ENCODE peak calls at places on chromosomes 1 and 21, in seven cellular contexts. J is neuronal stem cell, Y is H1, G is IMR-90, T is H9, X is trophoblast cell, E is mesendoderm. U is an unnamed sample.

GRCh38 chr1:201481761-201482493 is 12.9 kb upstream of the PHLDA3 start:
- DNase-seq in X (peak; percentile 90), E (peak; percentile 93), Y (peak; percentile 88), G (peak; percentile 73), T (peak; percentile 97), J (peak; percentile 76), U (peak; percentile 84)

GRCh38 chr1:223323491-223324484 is 40.2 kb downstream of the SUSD4 start:
- DNase-seq in Y (no peak), T (no peak), J (no peak), X (no peak), E (no peak), G (no peak), U (no peak)

GRCh38 chr1:48127735-48128685 is 94.5 kb upstream of the SLC5A9 start:
- DNase-seq in G (no peak), E (peak; percentile 6), T (no peak), Y (no peak), J (no peak), X (no peak), U (no peak)

GRCh38 chr1:156176610-156177210 is 17.2 kb upstream of the SLC25A44 start:
- DNase-seq in X (no peak), Y (no peak), J (no peak), E (no peak), G (no peak), T (no peak), U (no peak)

GRCh38 chr1:211742889-211743529 is 67.6 kb upstream of the NEK2 start:
- DNase-seq in G (no peak), E (no peak), X (no peak), Y (no peak), J (no peak), T (no peak), U (no peak)

GRCh38 chr1:33277488-33278084 is 21.3 kb downstream of the ZNF362 start:
- DNase-seq in Y (no peak), X (no peak), G (no peak), T (no peak), J (no peak), E (no peak), U (no peak)

GRCh38 chr1:93980320-93980744 is 71.1 kb upstream of the GCLM start:
- DNase-seq in E (peak; percentile 77), J (peak; percentile 12), X (peak; percentile 25), G (no peak), Y (no peak), T (peak; percentile 72), U (no peak)

GRCh38 chr1:172650474-172651193 is 8.3 kb upstream of the FASLG start:
- DNase-seq in Y (no peak), G (peak; percentile 80), E (no peak), J (no peak), T (no peak), X (no peak), U (no peak)

GRCh38 chr1:205374205-205375078 is 17.7 kb upstream of the KLHDC8A start:
- DNase-seq in J (no peak), T (no peak), E (no peak), Y (no peak), G (peak; percentile 89), X (no peak), U (peak; percentile 67)

GRCh38 chr1:172145656-172146055 is 274.8 kb upstream of the C1orf105 start:
- DNase-seq in X (no peak), T (no peak), G (no peak), E (no peak), Y (no peak), J (no peak), U (no peak)

GRCh38 chr21:26842976-26843911 is 2.0 kb downstream of the ADAMTS1 start:
- DNase-seq in Y (no peak), E (peak; percentile 92), G (peak; percentile 96), T (peak; percentile 86), J (peak; percentile 68), X (peak; percentile 73), U (peak; percentile 96)

GRCh38 chr1:184595609-184596008 is 159.0 kb downstream of the EDEM3 start:
- DNase-seq in X (peak; percentile 96), J (no peak), E (no peak), T (no peak), Y (no peak), G (peak; percentile 85), U (peak; percentile 92)

GRCh38 chr21:21029159-21029558 is 30.9 kb downstream of the NCAM2 start:
- DNase-seq in J (no peak), T (no peak), Y (no peak), X (no peak), E (no peak), G (no peak), U (no peak)

GRCh38 chr1:63322248-63322943 is at the start of gene FOXD3:
- DNase-seq in E (peak; percentile 87), J (peak; percentile 72), Y (no peak), T (peak; percentile 92), G (peak; percentile 37), X (no peak), U (peak; percentile 56)

GRCh38 chr21:43917515-43918384 is 52.7 kb downstream of the AGPAT3 start:
- DNase-seq in Y (no peak), X (no peak), G (no peak), T (no peak), J (no peak), E (no peak), U (no peak)

GRCh38 chr1:32651461-32652073 is 559 bp downstream of the RBBP4 start:
- DNase-seq in G (no peak), E (no peak), Y (no peak), T (no peak), J (no peak), X (no peak), U (no peak)

GRCh38 chr21:46005481-46005881 is 23.9 kb downstream of the COL6A1 start:
- DNase-seq in J (no peak), X (no peak), G (no peak), Y (no peak), T (peak; percentile 29), E (no peak), U (no peak)

GRCh38 chr1:23376890-23377811 is 7.5 kb upstream of the ZNF436 start:
- DNase-seq in X (peak; percentile 82), G (peak; percentile 90), Y (no peak), J (no peak), T (no peak), E (no peak), U (peak; percentile 92)

GRCh38 chr21:18369115-18369514 is 34.5 kb downstream of the TMPRSS15 start:
- DNase-seq in T (no peak), G (no peak), J (peak; percentile 9), X (peak; percentile 32), E (peak; percentile 47), Y (no peak), U (peak; percentile 46)

GRCh38 chr1:176325664-176326063 is 118.6 kb upstream of the COP1 start:
- DNase-seq in E (no peak), T (no peak), X (no peak), Y (no peak), J (no peak), G (no peak), U (no peak)

GRCh38 chr1:92992066-92992465 is 30.8 kb upstream of the DIPK1A start:
- DNase-seq in G (peak; percentile 6), X (no peak), E (no peak), T (no peak), J (no peak), Y (no peak), U (no peak)

GRCh38 chr21:37562920-37563640 is 196.5 kb downstream of the DYRK1A start:
- DNase-seq in Y (no peak), T (no peak), X (peak; percentile 38), G (no peak), E (no peak), J (no peak), U (no peak)

GRCh38 chr1:44328767-44329416 is 26.2 kb downstream of the ERI3 start:
- DNase-seq in X (no peak), Y (no peak), T (no peak), E (peak; percentile 45), J (no peak), G (no peak), U (peak; percentile 7)

GRCh38 chr1:37673920-37674319 is 18.4 kb upstream of the CDCA8 start:
- DNase-seq in J (no peak), T (peak; percentile 80), Y (no peak), X (no peak), E (no peak), G (no peak), U (no peak)

GRCh38 chr1:7293702-7294630 is 477.1 kb upstream of the VAMP3 start:
- DNase-seq in G (no peak), E (no peak), X (no peak), T (peak; percentile 58), Y (no peak), J (no peak), U (no peak)

GRCh38 chr1:100187912-100188311 is 9.9 kb upstream of the LRRC39 start:
- DNase-seq in G (peak; percentile 26), X (no peak), E (no peak), T (no peak), Y (no peak), J (no peak), U (peak; percentile 6)

GRCh38 chr1:35714921-35715567 is 3.6 kb downstream of the C1orf216 start:
- DNase-seq in J (no peak), Y (no peak), T (no peak), G (no peak), E (no peak), X (no peak), U (no peak)

GRCh38 chr1:174136714-174137113 is 22.6 kb upstream of the RABGAP1L start:
- DNase-seq in X (no peak), T (no peak), J (no peak), G (no peak), Y (no peak), E (no peak), U (no peak)

GRCh38 chr21:14382486-14382834 is 486 bp downstream of the HSPA13 start:
- DNase-seq in X (no peak), G (peak; percentile 11), Y (no peak), T (no peak), J (no peak), E (peak; percentile 86), U (no peak)

GRCh38 chr1:158898722-158899121 is 32.6 kb upstream of the PYHIN1 start:
- DNase-seq in E (no peak), J (no peak), Y (no peak), G (no peak), T (no peak), X (peak; percentile 10), U (no peak)
- H3K18ac ChIP-seq in E (no peak overlapping the region), J (no peak overlapping the region), Y (no peak overlapping the region), G (no peak overlapping the region), T (no peak overlapping the region), X (no peak overlapping the region), U (no peak overlapping the region)

DNA sequence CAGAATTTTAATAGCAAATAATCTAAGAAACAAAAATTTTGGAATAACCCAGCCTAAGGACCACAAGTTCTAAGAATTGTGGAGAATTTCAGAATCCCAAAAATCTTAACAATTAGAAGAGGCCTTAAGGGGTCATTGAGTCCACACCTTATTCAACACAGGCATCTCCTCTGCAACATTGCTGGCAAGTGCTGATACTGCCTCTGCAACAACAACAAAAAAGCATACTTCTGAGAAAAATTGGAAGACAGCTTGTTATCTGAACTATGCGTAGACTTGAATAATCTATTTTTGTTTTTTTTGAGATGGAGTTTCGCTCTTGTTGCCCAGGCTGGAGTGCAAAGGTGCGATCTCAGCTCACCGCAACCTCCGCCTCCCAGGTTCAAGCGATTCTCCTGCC is 24.0 kb upstream of the SLC2A1 start:
- DNase-seq in T (no peak), G (no peak), E (no peak), Y (no peak), X (no peak), J (no peak), U (no peak)
- H3K23ac ChIP-seq in T (no peak overlapping the region), G (no peak overlapping the region), E (no peak overlapping the region), Y (no peak overlapping the region), X (no peak overlapping the region), J (no peak overlapping the region), U (no peak overlapping the region)

GRCh38 chr1:17826165-17826488 is 71.0 kb downstream of the ACTL8 start:
- DNase-seq in G (peak; percentile 17), Y (no peak), X (peak; percentile 66), E (peak; percentile 47), T (peak; percentile 69), J (peak; percentile 49), U (peak; percentile 3)
- H3K18ac ChIP-seq in G (no peak overlapping the region), Y (no peak overlapping the region), X (no peak overlapping the region), E (no peak overlapping the region), T (no peak overlapping the region), J (no peak overlapping the region), U (no peak overlapping the region)

GRCh38 chr1:226429868-226430715 is 22.2 kb upstream of the PARP1 start:
- DNase-seq in G (no peak), E (no peak), J (no peak), T (no peak), Y (no peak), X (no peak), U (no peak)
- H3K23ac ChIP-seq in G (no peak overlapping the region), E (no peak overlapping the region), J (peak overlapping the region; percentile 44), T (no peak overlapping the region), Y (no peak overlapping the region), X (no peak overlapping the region), U (no peak overlapping the region)